ENCODE peak calls at places on chromosome 13, in ten cellular contexts. A is AG20443; X is effector CD4-positive, alpha-beta T cell; N is GF-D8; H is activated T-cell treated with anti-CD3 and anti-CD28 coated beads, Interleukin-2, amount 50 U/mL, for 72 hours; G is stimulated activated CD8-positive, alpha-beta memory T cell treated with anti-CD3 and anti-CD28 coated beads, Interleukin-2, amount 100 ng/mL, for 48 hours; T is non-pigmented ciliary epithelial cell; V is AG09309; U is activated T-helper 1 cell treated with anti-CD3 and anti-CD28 coated beads, Interleukin-12 subunit alpha, Interleukin-12 subunit beta, Interleukin-2, Interleukin-4 antibody, amounts not matched to agents 30 ng/mL and 10 ng/mL and 1 ng/mL, durations not matched to agents 14 hours and 24 hours and 36 hours; D is fibroblast of mammary gland. R is an unnamed sample.

GRCh38 chr13:35210234-35210633 is 266.3 kb downstream of the MAB21L1 start:
- DNase-seq in A (no peak), X (no peak), N (no peak), H (no peak), G (no peak), T (no peak), V (no peak), U (no peak), D (peak), R (no peak)

GRCh38 chr13:94412870-94413269 is 66.6 kb downstream of the DCT start:
- DNase-seq in A (no peak), X (no peak), N (no peak), H (no peak), G (no peak), T (no peak), V (no peak), U (no peak), D (no peak), R (no peak)

GRCh38 chr13:50526771-50527567 is 316.5 kb downstream of the DLEU7 start:
- DNase-seq in A (no peak), X (no peak), N (no peak), H (no peak), G (no peak), T (no peak), V (no peak), U (no peak), D (no peak), R (no peak)

GRCh38 chr13:99548448-99548847 is 47.2 kb downstream of the TM9SF2 start:
- DNase-seq in A (no peak), X (no peak), N (peak), H (no peak), G (no peak), T (no peak), V (no peak), U (no peak), D (no peak), R (no peak)

GRCh38 chr13:78499802-78500201 is 103.5 kb downstream of the POU4F1 start:
- DNase-seq in A (no peak), X (no peak), N (no peak), H (no peak), G (no peak), T (no peak), V (no peak), U (no peak), D (no peak), R (no peak)

GRCh38 chr13:45194081-45194939 is 6.5 kb downstream of the KCTD4 start:
- DNase-seq in A (peak), X (no peak), N (no peak), H (no peak), G (no peak), T (no peak), V (no peak), U (no peak), D (peak), R (no peak)

GRCh38 chr13:27148900-27149299 is 22.7 kb downstream of the USP12 start:
- DNase-seq in A (no peak), X (no peak), N (no peak), H (no peak), G (no peak), T (no peak), V (no peak), U (no peak), D (no peak), R (no peak)

GRCh38 chr13:78147905-78148304 is 229.3 kb upstream of the EDNRB start:
- DNase-seq in A (peak), X (no peak), N (no peak), H (no peak), G (no peak), T (peak), V (peak), U (no peak), D (peak), R (no peak)

GRCh38 chr13:44523176-44524017 is 52.7 kb downstream of the TSC22D1 start:
- DNase-seq in A (peak), X (no peak), N (no peak), H (no peak), G (no peak), T (peak), V (peak), U (no peak), D (peak), R (no peak)

GRCh38 chr13:109412232-109412935 is 374.0 kb downstream of the IRS2 start:
- DNase-seq in A (peak), X (no peak), N (peak), H (no peak), G (no peak), T (no peak), V (no peak), U (no peak), D (no peak), R (peak)

GRCh38 chr13:48446454-48446853 is 33.5 kb upstream of the LPAR6 start:
- DNase-seq in A (peak), X (no peak), N (no peak), H (no peak), G (no peak), T (peak), V (no peak), U (no peak), D (peak), R (no peak)

GRCh38 chr13:46580362-46580839 is 27.4 kb downstream of the LRCH1 start:
- DNase-seq in A (no peak), X (no peak), N (no peak), H (no peak), G (no peak), T (no peak), V (no peak), U (no peak), D (no peak), R (no peak)

GRCh38 chr13:45162821-45163220 is 38.0 kb downstream of the KCTD4 start:
- DNase-seq in A (peak), X (no peak), N (no peak), H (no peak), G (no peak), T (peak), V (peak), U (no peak), D (peak), R (no peak)

GRCh38 chr13:48155850-48156249 is 60.9 kb upstream of the MED4 start:
- DNase-seq in A (peak), X (peak), N (peak), H (peak), G (no peak), T (peak), V (peak), U (peak), D (peak), R (no peak)

GRCh38 chr13:20043207-20043925 is 84.8 kb downstream of the ZMYM2 start:
- DNase-seq in A (no peak), X (no peak), N (no peak), H (no peak), G (no peak), T (no peak), V (no peak), U (no peak), D (no peak), R (peak)

GRCh38 chr13:75550159-75550567 is 572 bp downstream of the UCHL3 start:
- DNase-seq in A (peak), X (no peak), N (no peak), H (peak), G (peak), T (no peak), V (no peak), U (no peak), D (peak), R (no peak)

GRCh38 chr13:86914757-86915156 is 756.4 kb upstream of the SLITRK5 start:
- DNase-seq in A (no peak), X (no peak), N (no peak), H (no peak), G (no peak), T (no peak), V (no peak), U (no peak), D (no peak), R (no peak)

GRCh38 chr13:30222253-30222652 is 85.1 kb downstream of the KATNAL1 start:
- DNase-seq in A (no peak), X (no peak), N (no peak), H (no peak), G (no peak), T (no peak), V (no peak), U (no peak), D (peak), R (no peak)

GRCh38 chr13:46795321-46795720 is 1.6 kb downstream of the ESD start:
- DNase-seq in A (no peak), X (no peak), N (no peak), H (no peak), G (no peak), T (no peak), V (no peak), U (no peak), D (peak), R (no peak)

GRCh38 chr13:75372923-75373841 is 108.8 kb downstream of the TBC1D4 start:
- DNase-seq in A (no peak), X (no peak), N (peak), H (no peak), G (no peak), T (no peak), V (no peak), U (no peak), D (no peak), R (no peak)

GRCh38 chr13:74210693-74211393 is 76.6 kb upstream of the KLF12 start:
- DNase-seq in A (peak), X (no peak), N (no peak), H (no peak), G (no peak), T (peak), V (peak), U (no peak), D (peak), R (no peak)

GRCh38 chr13:27383104-27383921 is 41.1 kb upstream of the GTF3A start:
- DNase-seq in A (no peak), X (no peak), N (no peak), H (no peak), G (no peak), T (no peak), V (no peak), U (no peak), D (no peak), R (no peak)

GRCh38 chr13:90416938-90417337 is 930.5 kb upstream of the MIR17HG start:
- DNase-seq in A (no peak), X (no peak), N (no peak), H (no peak), G (no peak), T (no peak), V (no peak), U (no peak), D (no peak), R (no peak)

GRCh38 chr13:53743906-53744305 is 715.3 kb downstream of the OLFM4 start:
- DNase-seq in A (no peak), X (no peak), N (no peak), H (no peak), G (no peak), T (no peak), V (no peak), U (no peak), D (no peak), R (no peak)

GRCh38 chr13:47896111-47896510 is 105.0 kb downstream of the SUCLA2 start:
- DNase-seq in A (no peak), X (no peak), N (no peak), H (no peak), G (no peak), T (no peak), V (no peak), U (no peak), D (no peak), R (no peak)

GRCh38 chr13:30255696-30256095 is 51.7 kb downstream of the KATNAL1 start:
- DNase-seq in A (no peak), X (no peak), N (no peak), H (no peak), G (no peak), T (no peak), V (no peak), U (no peak), D (peak), R (no peak)

R was measured in upper lobe of left lung.